ENCODE peak calls at places on chromosome 2, in five cellular contexts. X is activated CD4-positive, alpha-beta T cell treated with anti-CD3 and anti-CD28 coated beads, Interleukin-2, amount 10 ng/mL, durations not matched to agents 7 days and 5 days; M is chondrocyte; G is fibroblast of the aortic adventitia; S is T-helper 9 cell. U is an unnamed sample.

GRCh38 chr2:66017763-66018162 is 417.2 kb upstream of the MEIS1 start:
- DNase-seq in X (no peak), M (no peak), G (no peak), S (no peak), U (no peak)

GRCh38 chr2:70647873-70648481 is 94.4 kb upstream of the TGFA start:
- DNase-seq in X (peak), M (no peak), G (peak), S (peak), U (peak)

GRCh38 chr2:215356948-215357461 is 45.1 kb downstream of the ATIC start:
- DNase-seq in X (no peak), M (no peak), G (peak), S (no peak), U (no peak)

GRCh38 chr2:9800639-9800974 is 42.7 kb upstream of the TAF1B start:
- DNase-seq in X (no peak), M (no peak), G (no peak), S (no peak), U (no peak)

GRCh38 chr2:6788614-6789013 is 77.1 kb downstream of the CMPK2 start:
- DNase-seq in X (no peak), M (no peak), G (no peak), S (no peak), U (no peak)

GRCh38 chr2:143121957-143122356 is 7.3 kb upstream of the ARHGAP15 start:
- DNase-seq in X (no peak), M (no peak), G (no peak), S (no peak), U (no peak)

GRCh38 chr2:62184499-62185045 is 11.3 kb upstream of the B3GNT2 start:
- DNase-seq in X (no peak), M (no peak), G (no peak), S (no peak), U (no peak)

GRCh38 chr2:106140091-106140490 is 54.0 kb downstream of the UXS1 start:
- DNase-seq in X (no peak), M (no peak), G (no peak), S (no peak), U (no peak)

GRCh38 chr2:128612628-128613027 is 294.0 kb upstream of the HS6ST1 start:
- DNase-seq in X (no peak), M (peak), G (no peak), S (no peak), U (no peak)